ENCODE peak calls at places on chromosomes 2 and 18, in five cellular contexts. E, C, U, F and D are unnamed samples.

GRCh38 chr18:65516209-65516608 is 234.6 kb upstream of the CDH7 start:
- DNase-seq in U (no peak), E (no peak), C (no peak), F (no peak), D (no peak)

GRCh38 chr2:144268036-144268678 is 251.8 kb downstream of the ZEB2 start:
- DNase-seq in E (no peak), C (no peak), F (peak), U (no peak), D (no peak)

GRCh38 chr2:215826838-215827441 is 186.4 kb downstream of the MREG start:
- DNase-seq in C (no peak), U (no peak), F (peak), E (peak), D (no peak)

GRCh38 chr18:33014060-33014796 is 241.4 kb upstream of the KLHL14 start:
- DNase-seq in F (no peak), E (no peak), C (no peak), U (no peak), D (no peak)

GRCh38 chr2:205758051-205758450 is 75.8 kb downstream of the NRP2 start:
- DNase-seq in E (peak), F (peak), U (no peak), C (peak), D (no peak)

GRCh38 chr2:162233197-162233596 is 10.0 kb downstream of the FAP start:
- DNase-seq in F (peak), U (peak), E (peak), C (peak), D (peak)

GRCh38 chr2:105373895-105374401 is 24.9 kb downstream of the FHL2 start:
- DNase-seq in U (no peak), E (no peak), F (peak), C (no peak), D (no peak)

GRCh38 chr2:140929866-140930265 is 1201.0 kb downstream of the LRP1B start:
- DNase-seq in C (no peak), U (no peak), E (no peak), F (peak), D (no peak)

GRCh38 chr2:172734711-172735645 is 667 bp upstream of the RAPGEF4 start:
- DNase-seq in C (no peak), E (no peak), U (no peak), F (no peak), D (no peak)

GRCh38 chr2:175806115-175806470 is 196.0 kb downstream of the LNPK start:
- DNase-seq in C (no peak), F (no peak), E (peak), U (no peak), D (no peak)

GRCh38 chr2:220847587-220847986 is 724.5 kb downstream of the EPHA4 start:
- DNase-seq in E (peak), F (peak), C (peak), U (peak), D (peak)

GRCh38 chr2:25853038-25853638 is 25.1 kb downstream of the ASXL2 start:
- DNase-seq in E (no peak), U (no peak), F (no peak), C (no peak), D (no peak)

GRCh38 chr2:29560030-29560429 is 361.4 kb downstream of the ALK start:
- DNase-seq in E (no peak), C (no peak), F (no peak), U (no peak), D (no peak)

GRCh38 chr2:223952280-223952968 is 4.8 kb upstream of the MRPL44 start:
- DNase-seq in C (no peak), F (no peak), U (no peak), E (no peak), D (no peak)

GRCh38 chr2:12733846-12734245 is 17.1 kb downstream of the TRIB2 start:
- DNase-seq in F (no peak), U (peak), C (no peak), E (no peak), D (no peak)

GRCh38 chr2:21966139-21966538 is 842.4 kb downstream of the TDRD15 start:
- DNase-seq in F (peak), C (no peak), U (no peak), E (no peak), D (no peak)

GRCh38 chr2:237431372-237431771 is 17.4 kb upstream of the COL6A3 start:
- DNase-seq in U (no peak), C (peak), F (peak), E (peak), D (no peak)

GRCh38 chr18:27227721-27228120 is 42.6 kb upstream of the CHST9 start:
- DNase-seq in E (no peak), F (no peak), C (no peak), U (no peak), D (no peak)

GRCh38 chr18:25170402-25170801 is 181.6 kb downstream of the ZNF521 start:
- DNase-seq in U (no peak), C (no peak), E (no peak), F (no peak), D (no peak)

DNA sequence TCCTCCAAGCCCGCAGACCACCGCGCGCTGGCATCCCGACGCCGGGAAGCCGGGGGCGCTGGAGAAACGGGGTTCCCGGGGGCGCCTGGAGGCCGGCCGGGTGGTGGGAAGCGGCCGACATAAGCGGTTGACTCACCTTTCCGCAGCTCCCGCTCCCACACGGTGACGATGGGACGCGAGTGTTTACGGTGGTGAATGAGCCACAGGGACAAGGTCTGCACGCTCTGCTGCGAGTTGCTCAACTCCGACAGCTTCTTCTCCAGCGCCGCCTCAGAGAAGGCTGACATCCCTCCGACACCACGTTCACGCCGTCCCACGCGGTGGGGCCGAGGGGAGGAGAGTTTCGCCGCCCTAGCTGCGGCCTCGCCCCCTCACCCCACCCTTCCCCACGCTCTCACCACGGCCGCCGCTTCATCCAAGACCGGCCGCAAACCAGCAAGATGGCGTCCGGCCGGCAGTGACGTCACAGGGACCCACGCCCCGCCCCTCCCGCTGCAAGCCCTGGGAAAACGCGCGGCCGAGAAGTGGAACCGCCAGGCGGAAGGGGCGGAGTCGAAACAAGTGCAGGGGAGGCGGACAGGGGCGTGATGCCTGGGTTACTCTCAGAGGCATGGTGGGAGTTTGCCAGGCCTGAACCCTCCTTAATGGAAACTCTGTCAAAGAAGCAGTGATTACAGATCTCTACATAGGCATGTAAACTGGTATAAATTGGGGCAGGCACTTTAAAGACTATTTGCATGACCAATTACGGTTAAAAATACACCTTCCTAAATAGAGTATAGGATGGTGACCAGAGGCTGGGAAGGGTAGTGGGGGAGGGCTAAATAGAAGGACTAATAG is at the start of gene RPRD1A:
- DNase-seq in C (peak), F (peak), E (peak), U (peak), D (peak)
- TF ChIP-seq CTCF in C (no peak), F (no peak), E (no peak), U (no peak), D (no peak)

GRCh38 chr18:8813621-8814020 is 108.3 kb downstream of the MTCL1 start:
- DNase-seq in F (no peak), U (no peak), C (no peak), E (peak), D (no peak)
- H3K4me3 ChIP-seq in F (no peak), U (no peak), C (no peak), E (no peak), D (no peak)

DNA sequence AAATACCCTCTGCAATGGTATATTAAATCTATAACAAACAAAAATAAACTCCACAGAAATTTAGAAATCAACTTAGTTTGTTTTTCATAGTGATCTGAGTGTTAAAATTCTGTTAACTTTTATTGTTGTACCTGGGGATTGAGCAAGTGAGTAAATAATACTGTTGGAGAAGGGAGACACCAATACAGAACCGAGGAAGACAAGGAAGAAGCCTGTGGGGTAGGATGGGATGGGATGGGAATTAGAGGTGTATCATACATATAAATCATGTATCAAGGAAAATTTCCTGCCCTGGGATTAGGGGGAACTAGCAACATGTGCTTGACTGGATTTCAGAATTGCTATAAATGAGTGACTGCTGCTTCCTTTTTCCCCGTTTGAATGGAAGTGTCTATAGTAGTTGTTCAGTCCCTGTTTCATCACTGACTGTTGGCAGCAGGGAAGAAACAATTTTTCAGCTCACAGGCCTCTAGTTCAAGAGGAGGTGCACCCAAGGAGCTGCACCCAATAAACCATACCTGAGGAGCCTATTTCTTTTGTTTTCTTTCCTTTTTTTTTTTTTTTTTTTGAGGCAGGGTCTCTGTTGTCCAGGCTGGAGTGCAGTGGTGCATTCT is 53.1 kb downstream of the SP110 start:
- DNase-seq in E (no peak), F (no peak), U (no peak), C (no peak), D (no peak)
- TF ChIP-seq CTCF in E (no peak), F (no peak), U (no peak), C (no peak), D (no peak)

GRCh38 chr2:219627105-219628100 is at the start of gene SLC4A3:
- DNase-seq in U (no peak), C (no peak), F (peak), E (no peak), D (no peak)

GRCh38 chr2:219628986-219629901 is 1.8 kb downstream of the SLC4A3 start:
- DNase-seq in U (no peak), F (no peak), E (no peak), C (no peak), D (no peak)

GRCh38 chr2:219626540-219626939 is 890 bp upstream of the SLC4A3 start:
- DNase-seq in C (no peak), U (no peak), E (no peak), F (no peak), D (no peak)

GRCh38 chr2:219629976-219630695 is 2.7 kb downstream of the SLC4A3 start:
- DNase-seq in E (no peak), F (peak), U (no peak), C (peak), D (no peak)

DNA sequence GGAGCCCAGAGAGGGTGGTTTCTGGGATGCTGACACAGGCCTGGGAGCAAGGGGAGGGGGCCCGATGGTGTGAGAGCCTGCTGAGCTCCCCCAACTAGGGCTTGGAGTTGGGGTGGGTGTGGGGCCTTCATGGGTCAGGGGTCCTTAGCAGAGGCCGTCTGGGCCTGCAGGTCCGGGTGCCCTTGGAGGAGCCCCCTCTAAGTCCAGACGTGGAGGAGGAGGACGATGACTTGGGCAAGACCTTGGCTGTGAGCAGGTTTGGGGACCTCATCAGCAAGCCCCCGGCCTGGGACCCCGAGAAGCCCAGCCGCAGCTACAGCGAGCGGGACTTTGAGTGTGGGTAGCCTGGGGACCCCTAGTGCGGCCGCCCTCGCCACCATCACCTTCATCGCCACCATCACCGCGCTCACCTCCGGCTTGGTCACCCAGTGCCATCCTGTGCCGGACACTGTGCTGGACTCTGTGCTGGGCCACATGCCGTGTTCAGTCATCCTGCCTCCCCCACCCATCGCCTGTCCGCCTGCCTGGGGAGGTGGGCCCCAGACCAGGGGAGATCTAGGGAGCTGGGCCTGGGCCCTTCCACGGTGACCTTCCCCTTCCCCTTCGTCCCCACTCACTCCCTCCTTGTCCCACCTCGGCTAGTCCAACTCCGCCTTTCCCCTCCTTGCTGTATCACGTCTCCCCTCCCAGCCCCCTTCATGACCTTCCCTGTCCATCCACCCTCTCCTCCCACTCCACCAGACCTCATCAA is 980 bp downstream of the SLC4A3 start:
- DNase-seq in U (no peak), E (no peak), C (no peak), F (no peak), D (no peak)
- H3K4me3 ChIP-seq in U (no peak), E (peak), C (peak), F (no peak), D (peak)

GRCh38 chr2:10384089-10384734 is 63.9 kb downstream of the ODC1 start:
- DNase-seq in C (no peak), F (no peak), U (no peak), E (no peak), D (no peak)
- TF ChIP-seq CTCF in C (no peak), F (no peak), U (no peak), E (no peak), D (no peak)